ENCODE peak calls at places on chromosomes 2 and 18, in nine cellular contexts. K is SK-N-SH, Z is breast epithelium, U is suprapubic skin, R is prostate gland, L is sigmoid colon, P is H1, A is K562, C is GM23338. M is an unnamed sample.

GRCh38 chr2:206287197-206287596 is 12.7 kb downstream of the ZDBF2 start:
- DNase-seq in K (no peak), Z (no peak), U (no peak), R (no peak), L (no peak), P (no peak), A (no peak), C (no peak), M (no peak)

GRCh38 chr2:168686485-168687191 is 115.8 kb upstream of the NOSTRIN start:
- DNase-seq in K (no peak), Z (no peak), U (no peak), R (no peak), L (no peak), P (no peak), A (no peak), C (no peak), M (no peak)

GRCh38 chr2:42328148-42328833 is 32.7 kb downstream of the COX7A2L start:
- DNase-seq in K (no peak), Z (no peak), U (no peak), R (no peak), L (no peak), P (no peak), A (peak; percentile 22), C (peak; percentile 35), M (no peak)

GRCh38 chr2:121490734-121491133 is 39.9 kb upstream of the RNU4ATAC start:
- DNase-seq in K (no peak), Z (no peak), U (no peak), R (no peak), L (no peak), P (no peak), A (no peak), C (no peak), M (no peak)

GRCh38 chr18:10895976-10896375 is 253.4 kb downstream of the PIEZO2 start:
- DNase-seq in K (no peak), Z (no peak), U (no peak), R (no peak), L (no peak), P (no peak), A (no peak), C (no peak), M (no peak)

GRCh38 chr2:118881490-118882129 is 34.2 kb upstream of the EN1 start:
- DNase-seq in K (peak; percentile 58), Z (peak; percentile 53), U (no peak), R (peak; percentile 50), L (no peak), P (peak; percentile 57), A (peak; percentile 61), C (peak; percentile 87), M (peak; percentile 64)

GRCh38 chr2:149720615-149721014 is 133.0 kb upstream of the MMADHC start:
- DNase-seq in K (peak; percentile 11), Z (no peak), U (no peak), R (no peak), L (no peak), P (no peak), A (no peak), C (no peak), M (no peak)

GRCh38 chr2:149902104-149902503 is 314.5 kb upstream of the MMADHC start:
- DNase-seq in K (no peak), Z (no peak), U (no peak), R (no peak), L (no peak), P (no peak), A (no peak), C (no peak), M (no peak)

GRCh38 chr2:224359569-224359968 is 42.3 kb downstream of the FAM124B start:
- DNase-seq in K (peak; percentile 55), Z (no peak), U (no peak), R (no peak), L (no peak), P (no peak), A (peak; percentile 39), C (peak; percentile 75), M (no peak)

GRCh38 chr2:162245737-162246136 is 2.5 kb upstream of the FAP start:
- DNase-seq in K (no peak), Z (no peak), U (no peak), R (no peak), L (no peak), P (no peak), A (no peak), C (peak; percentile 10), M (no peak)

GRCh38 chr2:239466755-239467271 is 66.0 kb upstream of the HDAC4 start:
- DNase-seq in K (no peak), Z (no peak), U (peak; percentile 60), R (no peak), L (peak; percentile 51), P (no peak), A (no peak), C (no peak), M (no peak)

GRCh38 chr2:84901593-84902120 is 3.8 kb upstream of the TMSB10 start:
- DNase-seq in K (no peak), Z (no peak), U (no peak), R (no peak), L (no peak), P (no peak), A (no peak), C (no peak), M (no peak)

GRCh38 chr2:94876523-94876863 is 5.3 kb downstream of the TEKT4 start:
- DNase-seq in K (peak; percentile 9), Z (no peak), U (peak; percentile 48), R (no peak), L (no peak), P (no peak), A (no peak), C (no peak), M (no peak)

GRCh38 chr18:28594034-28594433 is 417.1 kb upstream of the CDH2 start:
- DNase-seq in K (no peak), Z (no peak), U (no peak), R (no peak), L (no peak), P (no peak), A (no peak), C (no peak), M (no peak)

GRCh38 chr2:6181525-6182270 is 489.5 kb downstream of the SOX11 start:
- DNase-seq in K (no peak), Z (no peak), U (no peak), R (no peak), L (no peak), P (no peak), A (no peak), C (no peak), M (no peak)

DNA sequence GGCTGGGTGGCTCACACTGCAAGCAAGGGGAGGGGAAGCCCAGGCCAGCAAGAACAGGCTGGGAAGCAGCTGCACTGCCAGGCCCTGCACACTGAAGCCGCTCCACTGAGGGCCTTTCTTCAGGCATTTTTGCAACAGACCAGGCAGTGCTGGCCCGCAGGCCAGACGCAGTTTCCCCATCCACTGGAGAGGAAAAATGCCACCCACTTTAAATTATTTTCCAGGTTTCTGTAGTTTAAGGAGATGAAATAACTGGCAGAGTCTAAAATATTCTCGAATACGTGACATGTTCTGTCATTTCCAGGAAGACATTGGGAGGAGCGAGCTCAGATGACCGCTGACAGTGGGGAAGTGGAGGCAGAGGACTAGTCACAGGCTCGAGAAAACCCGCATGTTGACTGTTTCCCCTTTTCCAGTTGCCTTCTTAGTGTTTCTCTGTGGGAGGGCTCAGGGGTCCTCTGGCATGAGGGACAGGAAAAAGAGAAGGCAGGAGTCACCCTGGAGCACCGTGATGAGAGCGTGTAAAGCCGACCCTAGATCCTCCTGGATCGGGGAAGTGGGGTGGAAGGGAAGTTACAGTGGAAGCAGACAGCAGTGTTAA is 53.3 kb upstream of the B3GNT7 start:
- DNase-seq in K (no peak), Z (no peak), U (no peak), R (no peak), L (no peak), P (no peak), A (no peak), C (peak; percentile 21), M (no peak)
- H3K27ac ChIP-seq in K (no peak overlapping the region), Z (peak overlapping the region; percentile 29), U (no peak overlapping the region), R (no peak overlapping the region), L (no peak overlapping the region), P (no peak overlapping the region), A (no peak overlapping the region), C (no peak overlapping the region), M (no peak overlapping the region)

DNA sequence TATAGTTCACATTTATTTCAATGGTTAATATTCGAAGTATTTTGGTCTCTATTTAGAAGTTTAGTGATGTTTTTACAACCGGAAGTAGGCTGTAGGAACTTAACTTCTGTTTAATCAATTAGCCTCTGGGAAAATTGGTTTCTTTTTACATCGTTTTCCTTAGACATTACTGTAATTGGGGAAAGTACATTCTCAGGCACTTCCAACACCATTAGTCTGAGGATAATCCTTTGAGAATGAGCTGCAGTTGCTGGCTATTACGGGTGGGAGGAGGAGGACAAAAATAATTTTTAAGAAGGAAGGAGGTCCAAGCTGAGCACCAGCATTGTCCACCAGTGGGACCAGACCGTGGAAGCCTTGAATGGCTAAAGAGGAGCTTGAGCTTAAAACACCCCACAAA is 70.4 kb upstream of the ST3GAL5 start:
- DNase-seq in K (no peak), Z (no peak), U (no peak), R (no peak), L (no peak), P (no peak), A (no peak), C (no peak), M (no peak)
- TF ChIP-seq CTCF in K (no peak), Z (no peak), U (no peak), R (no peak), L (no peak), P (no peak), A (no peak), C (no peak), M (no peak)

GRCh38 chr18:56326386-56327072 is 311.9 kb downstream of the TXNL1 start:
- DNase-seq in K (no peak), Z (no peak), U (no peak), R (no peak), L (no peak), P (no peak), A (no peak), C (peak; percentile 43), M (no peak)

GRCh38 chr18:56322403-56322802 is 316.0 kb downstream of the TXNL1 start:
- DNase-seq in K (peak; percentile 70), Z (no peak), U (no peak), R (no peak), L (no peak), P (no peak), A (no peak), C (no peak), M (no peak)

GRCh38 chr18:56321470-56321869 is 316.9 kb downstream of the TXNL1 start:
- DNase-seq in K (no peak), Z (no peak), U (no peak), R (no peak), L (no peak), P (no peak), A (no peak), C (no peak), M (no peak)

GRCh38 chr18:56327171-56327885 is 311.1 kb downstream of the TXNL1 start:
- DNase-seq in K (no peak), Z (no peak), U (no peak), R (no peak), L (no peak), P (no peak), A (no peak), C (no peak), M (no peak)

GRCh38 chr18:56323673-56324072 is 314.7 kb downstream of the TXNL1 start:
- DNase-seq in K (no peak), Z (no peak), U (no peak), R (no peak), L (no peak), P (no peak), A (no peak), C (no peak), M (no peak)
- TF ChIP-seq POLR2AphosphoS5 in K (no peak), Z (no peak), U (no peak), R (no peak), L (no peak), P (no peak), A (no peak), C (no peak), M (no peak)

GRCh38 chr2:86825728-86826386 is 35.1 kb upstream of the CD8A start:
- DNase-seq in K (no peak), Z (no peak), U (no peak), R (no peak), L (no peak), P (no peak), A (no peak), C (no peak), M (no peak)
- H3K27ac ChIP-seq in K (no peak overlapping the region), Z (no peak overlapping the region), U (no peak overlapping the region), R (no peak overlapping the region), L (no peak overlapping the region), P (no peak overlapping the region), A (no peak overlapping the region), C (no peak overlapping the region), M (peak overlapping the region; percentile 40)

M was measured in stomach.